ENCODE peak calls at places on chromosomes 11 and 22, in ten cellular contexts. W, F, Z, I, P, M, S, G, U and X are unnamed samples.

GRCh38 chr11:132681971-132682370 is 850.3 kb downstream of the OPCML start:
- DNase-seq in F (no peak), M (no peak), I (no peak), Z (no peak), S (no peak), G (no peak), U (no peak), P (no peak), W (no peak), X (no peak)

GRCh38 chr11:125890447-125891100 is 3.1 kb downstream of the HYLS1 start:
- DNase-seq in W (peak), S (no peak), F (no peak), Z (no peak), P (no peak), M (no peak), G (no peak), U (no peak), I (no peak), X (no peak)

GRCh38 chr11:4626207-4627105 is 10.8 kb upstream of the OR51D1 start:
- DNase-seq in W (peak), S (peak), G (peak), Z (no peak), P (peak), U (peak), M (peak), F (peak), I (peak), X (peak)

GRCh38 chr11:86016451-86016850 is 52.4 kb downstream of the PICALM start:
- DNase-seq in P (no peak), F (no peak), W (no peak), G (no peak), Z (no peak), S (no peak), I (no peak), U (no peak), M (no peak), X (no peak)

GRCh38 chr22:32409977-32410376 is 2.1 kb downstream of the RTCB start:
- DNase-seq in U (peak), I (no peak), Z (no peak), P (no peak), F (no peak), G (no peak), M (no peak), W (no peak), S (no peak), X (no peak)

GRCh38 chr11:13924801-13925327 is 37.7 kb upstream of the SPON1 start:
- DNase-seq in S (no peak), M (no peak), U (peak), P (peak), F (no peak), I (no peak), G (no peak), Z (no peak), W (no peak), X (peak)

GRCh38 chr11:9574806-9575530 is 1.5 kb downstream of the WEE1 start:
- DNase-seq in M (peak), F (peak), U (peak), G (peak), W (peak), P (peak), S (peak), Z (no peak), I (peak), X (peak)

GRCh38 chr11:76369406-76369805 is 11.5 kb downstream of the THAP12 start:
- DNase-seq in F (no peak), S (no peak), U (no peak), P (no peak), Z (no peak), I (no peak), W (no peak), M (peak), G (no peak), X (no peak)

GRCh38 chr11:105975128-105975527 is 46.9 kb downstream of the MSANTD4 start:
- DNase-seq in W (peak), F (no peak), I (no peak), U (no peak), S (no peak), P (peak), G (no peak), M (no peak), Z (no peak), X (no peak)

GRCh38 chr11:108538022-108538424 is 39.8 kb upstream of the POGLUT3 start:
- DNase-seq in Z (no peak), P (no peak), U (peak), W (peak), F (no peak), G (no peak), S (no peak), I (no peak), M (no peak), X (no peak)

GRCh38 chr11:9001736-9002135 is 2.1 kb downstream of the NRIP3 start:
- DNase-seq in I (no peak), W (peak), Z (no peak), G (no peak), U (peak), F (peak), S (no peak), P (peak), M (no peak), X (no peak)